ENCODE peak calls at places on chromosomes 3 and 15, in six cellular contexts. Y, C, U, T, R and W are unnamed samples.
A peak's percentile ranks its signal among the peaks of the same experiment; 100 is the strongest.

GRCh38 chr15:33934396-33934795 is 33.9 kb upstream of the CHRM5 start:
- DNase-seq in Y (peak; percentile 13), C (no peak), U (no peak), T (peak; percentile 12), R (no peak), W (no peak)

GRCh38 chr3:116939091-116939490 is 229.5 kb downstream of the TUSC7 start:
- DNase-seq in Y (no peak), C (no peak), U (no peak), T (no peak), R (no peak), W (no peak)

GRCh38 chr3:141998674-141999290 is 122.3 kb downstream of the ATP1B3 start:
- DNase-seq in Y (peak; percentile 49), C (no peak), U (no peak), T (peak; percentile 35), R (no peak), W (no peak)

GRCh38 chr3:116034797-116035196 is 410.5 kb downstream of the LSAMP start:
- DNase-seq in Y (no peak), C (no peak), U (no peak), T (peak; percentile 10), R (no peak), W (no peak)

GRCh38 chr3:135041586-135041985 is 246.5 kb downstream of the EPHB1 start:
- DNase-seq in Y (no peak), C (no peak), U (no peak), T (peak; percentile 2), R (no peak), W (no peak)

GRCh38 chr3:37985637-37986320 is 4.8 kb upstream of the VILL start:
- DNase-seq in Y (no peak), C (no peak), U (peak; percentile 12), T (peak; percentile 35), R (peak; percentile 33), W (no peak)

GRCh38 chr3:32354362-32354778 is 37.3 kb upstream of the CMTM7 start:
- DNase-seq in Y (peak; percentile 45), C (no peak), U (no peak), T (no peak), R (no peak), W (no peak)

GRCh38 chr15:79451361-79451999 is 19.3 kb downstream of the MINAR1 start:
- DNase-seq in Y (no peak), C (peak; percentile 20), U (no peak), T (no peak), R (no peak), W (no peak)

GRCh38 chr3:172291650-172292049 is 156.6 kb downstream of the GHSR start:
- DNase-seq in Y (no peak), C (no peak), U (no peak), T (no peak), R (no peak), W (no peak)

GRCh38 chr3:141070727-141071357 is 19.7 kb downstream of the SPSB4 start:
- DNase-seq in Y (no peak), C (no peak), U (no peak), T (no peak), R (no peak), W (no peak)

GRCh38 chr3:45994661-45995369 is 809 bp downstream of the FYCO1 start:
- DNase-seq in Y (peak; percentile 25), C (no peak), U (no peak), T (no peak), R (no peak), W (peak; percentile 81)

GRCh38 chr3:119276657-119277056 is 17.5 kb upstream of the ARHGAP31 start:
- DNase-seq in Y (no peak), C (no peak), U (no peak), T (no peak), R (no peak), W (no peak)

GRCh38 chr3:52372822-52373504 is 56.8 kb downstream of the DNAH1 start:
- DNase-seq in Y (no peak), C (peak; percentile 71), U (peak; percentile 23), T (no peak), R (peak; percentile 76), W (no peak)

GRCh38 chr15:25780479-25781255 is 82.5 kb downstream of the ATP10A start:
- DNase-seq in Y (no peak), C (no peak), U (no peak), T (no peak), R (no peak), W (no peak)

GRCh38 chr15:31352283-31352880 is 25.7 kb downstream of the KLF13 start:
- DNase-seq in Y (no peak), C (no peak), U (no peak), T (peak; percentile 4), R (no peak), W (no peak)

GRCh38 chr3:141078200-141078599 is 27.1 kb downstream of the SPSB4 start:
- DNase-seq in Y (no peak), C (no peak), U (no peak), T (no peak), R (no peak), W (no peak)

GRCh38 chr15:92098869-92099268 is 245.4 kb downstream of the SLCO3A1 start:
- DNase-seq in Y (no peak), C (no peak), U (no peak), T (no peak), R (no peak), W (no peak)

GRCh38 chr3:38227989-38228388 is 37.6 kb upstream of the SLC22A13 start:
- DNase-seq in Y (peak; percentile 80), C (no peak), U (no peak), T (peak; percentile 63), R (no peak), W (no peak)

GRCh38 chr3:189099505-189100290 is 72.1 kb upstream of the TPRG1 start:
- DNase-seq in Y (no peak), C (no peak), U (peak; percentile 20), T (no peak), R (no peak), W (no peak)

GRCh38 chr15:77430652-77431051 is 10.0 kb downstream of the HMG20A start:
- DNase-seq in Y (no peak), C (no peak), U (no peak), T (no peak), R (no peak), W (no peak)

GRCh38 chr3:113441051-113441770 is at the start of gene CFAP44:
- DNase-seq in Y (peak; percentile 75), C (peak; percentile 82), U (peak; percentile 33), T (peak; percentile 52), R (peak; percentile 49), W (no peak)

GRCh38 chr3:182248349-182248880 is 536.7 kb downstream of the SOX2 start:
- DNase-seq in Y (no peak), C (no peak), U (no peak), T (no peak), R (no peak), W (no peak)

GRCh38 chr3:141360888-141361598 is 7.3 kb upstream of the ZBTB38 start:
- DNase-seq in Y (peak; percentile 93), C (no peak), U (no peak), T (peak; percentile 90), R (no peak), W (no peak)

GRCh38 chr15:75695206-75695605 is 17.4 kb downstream of the CSPG4 start:
- DNase-seq in Y (no peak), C (no peak), U (no peak), T (no peak), R (peak; percentile 56), W (no peak)

GRCh38 chr15:31269961-31270575 is 56.6 kb upstream of the KLF13 start:
- DNase-seq in Y (no peak), C (no peak), U (no peak), T (no peak), R (peak; percentile 18), W (no peak)

GRCh38 chr3:49120438-49121135 is at the start of gene USP19:
- DNase-seq in Y (peak; percentile 93), C (peak; percentile 93), U (peak; percentile 90), T (peak; percentile 90), R (peak; percentile 95), W (peak; percentile 99)
- TF ChIP-seq CTCF in Y (no peak), C (no peak), U (no peak), T (no peak), R (no peak), W (no peak)

DNA sequence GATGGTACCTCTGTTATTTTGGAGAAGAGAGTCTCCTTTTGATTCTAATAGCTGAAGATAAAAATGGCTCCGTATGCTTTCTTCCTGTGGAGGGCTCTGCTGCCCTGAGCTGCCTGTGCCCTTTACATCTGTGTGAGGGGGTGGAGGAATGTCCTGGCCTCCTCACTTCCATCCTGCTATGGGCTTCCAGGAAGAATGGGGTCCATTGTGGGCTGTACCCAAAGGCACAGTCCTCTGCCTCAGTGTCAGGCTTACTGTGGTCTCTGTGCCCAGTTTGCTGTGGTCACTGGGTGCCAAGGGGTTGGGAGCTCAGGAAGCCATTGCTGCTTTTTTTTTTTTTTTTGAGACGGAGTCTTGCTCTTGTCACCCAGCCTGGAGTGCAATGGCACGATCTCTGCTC is 14.4 kb downstream of the DAG1 start:
- DNase-seq in Y (no peak), C (no peak), U (no peak), T (no peak), R (no peak), W (no peak)
- TF ChIP-seq CTCF in Y (no peak), C (no peak), U (no peak), T (no peak), R (no peak), W (no peak)

DNA sequence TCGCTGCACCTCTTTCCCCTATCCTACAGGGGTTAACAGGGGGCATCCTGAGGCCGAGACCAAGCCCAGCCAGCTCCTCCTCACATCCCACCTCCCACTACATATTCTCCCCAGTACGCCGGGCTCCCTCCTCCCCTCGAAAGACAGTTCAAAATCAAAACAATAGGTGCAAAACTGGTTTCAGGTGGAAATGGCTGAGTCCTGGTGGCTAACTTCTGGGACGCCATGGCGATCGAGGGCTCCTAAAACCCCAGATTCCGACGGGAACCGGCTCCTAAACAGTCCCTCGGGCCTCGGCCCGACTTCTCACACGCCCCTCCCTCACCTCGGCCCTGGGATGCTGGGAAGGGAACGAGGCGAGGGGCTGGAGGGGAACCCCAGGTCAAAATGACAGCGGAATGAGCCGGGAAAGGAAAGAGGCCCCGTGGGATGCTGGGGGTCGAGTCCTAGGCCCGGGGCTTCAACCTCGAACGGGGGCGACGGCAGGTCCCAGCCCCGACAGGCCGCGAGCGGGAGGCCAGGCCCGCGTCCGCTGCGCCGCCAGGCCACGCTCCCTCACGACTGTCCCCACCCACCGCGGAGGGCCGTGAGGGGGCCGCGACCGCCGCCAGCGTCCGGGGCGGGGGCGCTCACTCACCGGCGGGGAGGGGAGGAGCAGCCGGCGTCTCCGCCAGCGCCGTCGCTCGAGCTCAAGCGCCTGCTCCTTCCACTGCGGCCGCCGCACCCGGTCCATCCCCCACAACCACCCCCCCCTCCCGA is 475 bp downstream of the TMCC1 start:
- DNase-seq in Y (peak; percentile 25), C (peak; percentile 77), U (no peak), T (no peak), R (peak; percentile 77), W (no peak)
- TF ChIP-seq CTCF in Y (no peak), C (no peak), U (no peak), T (no peak), R (no peak), W (no peak)

GRCh38 chr3:177282028-177282655 is 84.9 kb upstream of the TBL1XR1 start:
- DNase-seq in Y (no peak), C (no peak), U (no peak), T (no peak), R (no peak), W (no peak)

GRCh38 chr3:177287231-177287630 is 89.9 kb upstream of the TBL1XR1 start:
- DNase-seq in Y (no peak), C (no peak), U (no peak), T (no peak), R (no peak), W (no peak)

GRCh38 chr3:177286034-177286433 is 88.8 kb upstream of the TBL1XR1 start:
- DNase-seq in Y (no peak), C (no peak), U (no peak), T (no peak), R (no peak), W (no peak)

GRCh38 chr3:177283983-177284382 is 86.7 kb upstream of the TBL1XR1 start:
- DNase-seq in Y (no peak), C (no peak), U (no peak), T (no peak), R (no peak), W (no peak)

GRCh38 chr3:177284383-177284881 is 87.2 kb upstream of the TBL1XR1 start:
- DNase-seq in Y (peak; percentile 54), C (no peak), U (no peak), T (peak; percentile 49), R (no peak), W (no peak)
- TF ChIP-seq CTCF in Y (no peak), C (no peak), U (no peak), T (no peak), R (no peak), W (no peak)